ENCODE peak calls at places on chromosomes 4 and X, in nine cellular contexts. E is hepatocyte, K is ovary, C is fibroblast of pulmonary artery, M is heart left ventricle, B is heart right ventricle, R is AG10803, G is fibroblast of lung, T is tibial artery. X is an unnamed sample.

GRCh38 chr4:154911097-154911496 is 130.0 kb downstream of the RBM46 start:
- DNase-seq in C (peak), K (no peak), E (peak), B (no peak), R (peak), M (no peak), T (no peak), G (no peak), X (no peak)

GRCh38 chr4:113452868-113453620 is 308.5 kb downstream of the CAMK2D start:
- DNase-seq in E (no peak), R (peak), K (no peak), M (no peak), C (peak), B (peak), G (peak), T (no peak), X (no peak)

GRCh38 chr4:1200425-1201035 is 28.1 kb upstream of the SPON2 start:
- DNase-seq in B (peak), C (peak), E (peak), M (peak), G (peak), R (peak), T (peak), K (peak), X (peak)

GRCh38 chr4:40559585-40560465 is 69.8 kb downstream of the RBM47 start:
- DNase-seq in T (no peak), G (no peak), C (no peak), M (no peak), R (no peak), B (no peak), E (no peak), K (no peak), X (no peak)

GRCh38 chr4:8238515-8239053 is 31.0 kb upstream of the HTRA3 start:
- DNase-seq in K (no peak), G (no peak), R (no peak), M (no peak), T (no peak), B (no peak), E (peak), C (no peak), X (no peak)

GRCh38 chr4:20356565-20356964 is 104.9 kb downstream of the SLIT2 start:
- DNase-seq in B (no peak), G (peak), E (no peak), T (no peak), M (no peak), C (peak), R (no peak), K (no peak), X (no peak)

GRCh38 chr4:154126276-154126675 is 337.4 kb upstream of the SFRP2 start:
- DNase-seq in E (no peak), G (no peak), R (peak), M (no peak), K (no peak), B (no peak), T (no peak), C (no peak), X (no peak)

GRCh38 chr4:86845593-86845992 is 3.6 kb downstream of the SLC10A6 start:
- DNase-seq in K (no peak), E (no peak), B (no peak), G (no peak), C (no peak), T (no peak), M (no peak), R (no peak), X (no peak)

GRCh38 chr4:52312722-52313121 is 261.6 kb downstream of the SPATA18 start:
- DNase-seq in E (no peak), G (no peak), B (no peak), T (no peak), K (no peak), R (no peak), M (no peak), C (no peak), X (no peak)

DNA sequence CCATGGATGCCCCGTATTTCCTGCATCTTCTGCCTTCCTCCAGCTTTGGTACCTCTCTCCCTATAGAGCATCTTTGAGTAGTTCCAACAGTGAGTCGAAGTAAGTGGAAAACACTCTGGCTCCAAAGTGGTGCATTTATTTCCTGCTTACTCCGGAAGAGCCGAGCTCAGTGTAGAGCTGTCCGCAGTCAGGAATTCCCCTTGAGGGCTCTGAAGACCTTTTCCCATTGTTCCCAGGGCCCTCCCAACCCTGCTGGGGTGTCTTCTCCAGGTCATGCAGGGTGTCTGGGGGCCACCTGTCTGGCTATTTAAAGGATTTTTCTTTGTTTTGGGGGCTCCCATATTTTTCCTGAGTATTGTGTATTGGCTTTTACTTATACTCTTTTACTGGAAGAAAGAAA is 118.6 kb upstream of the MXRA5 start:
- DNase-seq in B (no peak), R (no peak), G (no peak), K (no peak), E (no peak), T (no peak), C (no peak), M (no peak), X (no peak)
- H3K4me3 ChIP-seq in B (no peak), R (no peak), G (no peak), K (no peak), E (no peak), T (no peak), C (no peak), M (no peak), X (no peak)

DNA sequence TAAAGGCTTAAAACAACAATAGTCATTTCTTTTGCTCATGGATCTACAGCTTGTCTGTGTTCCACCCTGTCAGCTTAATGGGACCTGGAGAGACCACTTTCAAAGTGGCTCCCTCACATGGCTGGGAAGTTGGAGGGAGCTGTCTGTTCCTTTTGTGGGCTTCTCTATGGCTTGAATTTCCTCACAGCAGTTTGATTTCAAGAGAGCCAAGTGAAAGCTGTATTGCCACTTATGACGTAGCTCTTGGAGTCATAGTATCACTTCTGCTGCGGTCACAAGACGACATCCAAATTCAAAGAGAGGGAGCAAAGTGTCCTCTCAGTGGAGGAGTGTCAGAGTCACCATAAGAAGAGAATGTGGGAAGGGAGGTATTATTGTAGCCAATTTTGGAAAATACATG is 22.7 kb upstream of the ACSL1 start:
- DNase-seq in B (no peak), E (no peak), G (no peak), M (no peak), R (no peak), T (no peak), C (no peak), K (no peak), X (no peak)
- H3K4me3 ChIP-seq in B (no peak), E (no peak), G (no peak), M (no peak), R (no peak), T (no peak), C (no peak), K (no peak), X (no peak)

GRCh38 chrX:24153796-24154189 is 4.3 kb downstream of the ZFX start:
- DNase-seq in R (no peak), M (no peak), E (no peak), C (no peak), K (no peak), B (no peak), T (no peak), G (no peak), X (no peak)
- H3K4me3 ChIP-seq in R (no peak), M (no peak), E (no peak), C (peak), K (no peak), B (peak), T (no peak), G (no peak), X (no peak)

GRCh38 chrX:39811391-39811790 is 286.4 kb downstream of the BCOR start:
- DNase-seq in B (no peak), R (no peak), M (no peak), E (no peak), K (no peak), T (peak), G (no peak), C (no peak), X (no peak)
- H3K4me3 ChIP-seq in B (no peak), R (no peak), M (no peak), E (no peak), K (no peak), T (no peak), G (no peak), C (no peak), X (no peak)

DNA sequence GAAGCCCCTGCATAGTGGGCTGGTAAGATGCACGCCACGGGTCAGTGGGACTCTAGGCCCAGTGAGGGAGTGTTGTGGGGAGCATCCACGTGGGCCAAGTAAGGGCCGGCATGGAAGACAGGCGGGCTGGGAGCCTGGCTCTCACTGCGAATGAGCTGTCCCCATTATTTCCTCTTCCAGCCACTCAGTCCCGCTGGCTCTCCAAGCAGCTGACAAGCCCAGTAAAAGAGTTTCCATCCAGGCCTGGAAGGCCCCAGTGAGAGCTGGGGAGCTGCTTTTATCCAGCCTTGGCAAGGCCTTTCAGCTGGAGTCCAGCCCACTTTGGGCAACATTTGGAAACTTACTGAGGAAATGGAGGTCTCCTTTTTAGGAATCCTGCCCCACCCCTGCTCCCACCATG is 24.9 kb downstream of the APLN start:
- DNase-seq in K (no peak), T (peak), M (no peak), G (no peak), R (no peak), B (no peak), E (no peak), C (no peak), X (no peak)
- H3K4me3 ChIP-seq in K (no peak), T (no peak), M (no peak), G (no peak), R (no peak), B (no peak), E (no peak), C (no peak), X (no peak)

GRCh38 chrX:84933956-84934556 is 69.6 kb upstream of the APOOL start:
- DNase-seq in T (no peak), B (no peak), E (no peak), G (no peak), R (no peak), C (no peak), K (no peak), M (no peak), X (no peak)
- H3K4me3 ChIP-seq in T (no peak), B (no peak), E (no peak), G (no peak), R (no peak), C (no peak), K (no peak), M (no peak), X (no peak)

DNA sequence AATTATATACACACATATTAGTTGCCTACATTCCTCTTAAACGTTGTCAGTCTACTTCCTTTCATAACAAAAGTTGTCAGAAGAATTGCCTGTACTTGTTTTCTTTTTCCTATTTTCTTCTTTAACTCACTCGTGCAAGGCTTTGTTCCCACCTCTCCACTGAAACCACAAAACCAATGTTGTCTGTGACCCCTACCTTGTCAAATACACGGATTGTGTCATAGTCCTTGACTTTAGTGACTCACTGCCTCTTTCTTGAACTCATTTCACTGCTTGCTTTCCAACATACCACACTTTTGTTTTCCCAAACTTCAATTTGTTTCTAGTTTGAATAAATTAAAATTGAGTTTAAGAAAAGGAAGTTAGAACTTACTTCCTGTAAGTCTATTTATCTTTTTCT is 283.9 kb upstream of the AGA start:
- DNase-seq in E (no peak), B (no peak), M (no peak), C (peak), K (no peak), T (no peak), R (no peak), G (peak), X (no peak)
- H3K4me3 ChIP-seq in E (no peak), B (no peak), M (no peak), C (no peak), K (no peak), T (no peak), R (no peak), G (no peak), X (no peak)

GRCh38 chr4:124515591-124515990 is 196.9 kb downstream of the ANKRD50 start:
- DNase-seq in R (no peak), T (no peak), G (no peak), C (no peak), M (no peak), B (no peak), K (no peak), E (no peak), X (no peak)
- H3K4me3 ChIP-seq in R (no peak), T (no peak), G (no peak), C (no peak), M (no peak), B (no peak), K (no peak), E (no peak), X (no peak)

GRCh38 chr4:123412700-123413512 is 16.3 kb downstream of the SPRY1 start:
- DNase-seq in E (no peak), T (no peak), B (no peak), R (peak), K (no peak), M (no peak), G (no peak), C (no peak), X (no peak)
- H3K4me3 ChIP-seq in E (no peak), T (no peak), B (no peak), R (no peak), K (no peak), M (no peak), G (no peak), C (no peak), X (no peak)

X was measured in AG04450.